ENCODE peak calls at places on chromosomes 5 and 9, in seven cellular contexts. B is AG04450, A is transverse colon, I is adipocyte, H is MM.1S, Y is GM06990, U is fibroblast of pulmonary artery. P is an unnamed sample.
A peak's percentile ranks its signal among the peaks of the same experiment; 100 is the strongest.

GRCh38 chr9:130433168-130433946 is 11.4 kb upstream of the ASS1 start:
- DNase-seq in B (no peak), A (no peak), I (peak; percentile 49), H (no peak), Y (peak; percentile 43), U (peak; percentile 49), P (no peak)

GRCh38 chr5:91219141-91219802 is 163.8 kb downstream of the ARRDC3 start:
- DNase-seq in B (peak; percentile 32), A (peak; percentile 27), I (peak; percentile 89), H (no peak), Y (no peak), U (peak; percentile 94), P (no peak)

GRCh38 chr9:98818764-98819163 is 11.3 kb downstream of the GALNT12 start:
- DNase-seq in B (no peak), A (no peak), I (no peak), H (no peak), Y (no peak), U (no peak), P (no peak)

GRCh38 chr5:42005561-42006153 is 80.6 kb downstream of the FBXO4 start:
- DNase-seq in B (no peak), A (no peak), I (peak; percentile 57), H (peak; percentile 38), Y (peak; percentile 1), U (peak; percentile 45), P (no peak)

GRCh38 chr9:26129216-26129615 is 451.0 kb upstream of the TUSC1 start:
- DNase-seq in B (no peak), A (no peak), I (no peak), H (no peak), Y (no peak), U (peak; percentile 11), P (no peak)

GRCh38 chr5:14417232-14417730 is 164.3 kb upstream of the OTULINL start:
- DNase-seq in B (no peak), A (no peak), I (peak; percentile 78), H (no peak), Y (no peak), U (peak; percentile 66), P (peak; percentile 49)

GRCh38 chr5:14145356-14146334 is 2.5 kb downstream of the TRIO start:
- DNase-seq in B (peak; percentile 50), A (no peak), I (peak; percentile 42), H (no peak), Y (no peak), U (peak; percentile 80), P (no peak)

GRCh38 chr9:567746-568305 is 273.7 kb upstream of the DMRT1 start:
- DNase-seq in B (no peak), A (no peak), I (no peak), H (no peak), Y (no peak), U (no peak), P (no peak)

GRCh38 chr9:99807276-99807852 is 14.3 kb upstream of the NR4A3 start:
- DNase-seq in B (no peak), A (peak; percentile 63), I (peak; percentile 73), H (peak; percentile 53), Y (peak; percentile 30), U (peak; percentile 76), P (no peak)

GRCh38 chr9:130956636-130957450 is 17.8 kb upstream of the FIBCD1 start:
- DNase-seq in B (no peak), A (no peak), I (no peak), H (no peak), Y (no peak), U (no peak), P (no peak)

GRCh38 chr5:158471179-158471924 is 612.4 kb upstream of the CLINT1 start:
- DNase-seq in B (no peak), A (no peak), I (no peak), H (no peak), Y (no peak), U (no peak), P (no peak)

GRCh38 chr9:136170291-136170901 is 34.5 kb downstream of the LHX3 start:
- DNase-seq in B (no peak), A (peak; percentile 47), I (peak; percentile 42), H (no peak), Y (peak; percentile 40), U (peak; percentile 10), P (no peak)

GRCh38 chr5:84274585-84275468 is 109.9 kb downstream of the EDIL3 start:
- DNase-seq in B (no peak), A (peak; percentile 35), I (peak; percentile 40), H (peak; percentile 34), Y (no peak), U (peak; percentile 66), P (no peak)

GRCh38 chr5:7827602-7828001 is 23.3 kb downstream of the CFAP90 start:
- DNase-seq in B (no peak), A (no peak), I (peak; percentile 25), H (no peak), Y (no peak), U (no peak), P (no peak)

DNA sequence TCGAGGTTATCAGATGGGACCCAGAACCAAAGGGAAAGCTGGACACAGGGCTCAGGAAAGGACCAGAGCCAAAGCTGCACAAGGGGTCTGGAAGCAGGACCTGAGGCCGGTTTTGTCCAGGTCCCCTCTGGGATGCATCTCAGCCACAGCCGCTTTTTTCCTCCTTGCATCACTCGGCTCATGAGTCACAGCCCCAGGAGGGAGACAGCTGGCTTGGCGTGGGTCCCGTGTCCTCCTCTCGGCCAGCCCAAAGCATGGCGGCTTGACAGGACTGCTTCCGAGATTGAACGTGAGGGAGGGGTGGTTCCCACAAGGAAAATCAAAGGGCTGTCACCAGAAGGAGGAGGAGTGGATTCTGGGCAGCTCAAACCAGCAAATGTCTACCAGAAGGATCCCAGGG is 56.7 kb upstream of the CPLX2 start:
- DNase-seq in B (peak; percentile 45), A (no peak), I (peak; percentile 85), H (no peak), Y (no peak), U (peak; percentile 52), P (peak; percentile 82)
- H3K4me3 ChIP-seq in B (no peak overlapping the region), A (no peak overlapping the region), I (no peak overlapping the region), H (no peak overlapping the region), Y (no peak overlapping the region), U (no peak overlapping the region), P (no peak overlapping the region)

GRCh38 chr9:92535940-92536850 is at the start of gene ECM2:
- DNase-seq in B (no peak), A (no peak), I (peak; percentile 78), H (no peak), Y (no peak), U (peak; percentile 74), P (no peak)
- H3K4me3 ChIP-seq in B (peak within 1 kb of the TSS; percentile 46), A (no peak within 1 kb of the TSS), I (peak within 1 kb of the TSS; percentile 89), H (peak within 1 kb of the TSS; percentile 55), Y (peak within 1 kb of the TSS; percentile 26), U (peak within 1 kb of the TSS; percentile 46), P (no peak within 1 kb of the TSS)

GRCh38 chr5:138468133-138468965 is 3.1 kb downstream of the EGR1 start:
- DNase-seq in B (peak; percentile 41), A (no peak), I (peak; percentile 74), H (no peak), Y (no peak), U (peak; percentile 69), P (no peak)

GRCh38 chr5:138466900-138467710 is 1.8 kb downstream of the EGR1 start:
- DNase-seq in B (peak; percentile 43), A (peak; percentile 51), I (peak; percentile 36), H (no peak), Y (peak; percentile 38), U (peak; percentile 55), P (no peak)

GRCh38 chr5:138466058-138466899 is 1.0 kb downstream of the EGR1 start:
- DNase-seq in B (peak; percentile 43), A (peak; percentile 45), I (peak; percentile 50), H (no peak), Y (peak; percentile 34), U (peak; percentile 54), P (no peak)

GRCh38 chr5:138468966-138469539 is 3.8 kb downstream of the EGR1 start:
- DNase-seq in B (peak; percentile 67), A (no peak), I (peak; percentile 84), H (no peak), Y (no peak), U (peak; percentile 83), P (no peak)

DNA sequence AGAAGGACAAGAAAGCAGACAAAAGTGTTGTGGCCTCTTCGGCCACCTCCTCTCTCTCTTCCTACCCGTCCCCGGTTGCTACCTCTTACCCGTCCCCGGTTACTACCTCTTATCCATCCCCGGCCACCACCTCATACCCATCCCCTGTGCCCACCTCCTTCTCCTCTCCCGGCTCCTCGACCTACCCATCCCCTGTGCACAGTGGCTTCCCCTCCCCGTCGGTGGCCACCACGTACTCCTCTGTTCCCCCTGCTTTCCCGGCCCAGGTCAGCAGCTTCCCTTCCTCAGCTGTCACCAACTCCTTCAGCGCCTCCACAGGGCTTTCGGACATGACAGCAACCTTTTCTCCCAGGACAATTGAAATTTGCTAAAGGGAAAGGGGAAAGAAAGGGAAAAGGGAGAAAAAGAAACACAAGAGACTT is 2.4 kb downstream of the EGR1 start:
- DNase-seq in B (peak; percentile 18), A (peak; percentile 55), I (no peak), H (no peak), Y (no peak), U (no peak), P (no peak)
- H3K4me3 ChIP-seq in B (peak overlapping the region; percentile 94), A (peak overlapping the region; percentile 87), I (no peak overlapping the region), H (no peak overlapping the region), Y (no peak overlapping the region), U (peak overlapping the region; percentile 12), P (peak overlapping the region; percentile 57)

DNA sequence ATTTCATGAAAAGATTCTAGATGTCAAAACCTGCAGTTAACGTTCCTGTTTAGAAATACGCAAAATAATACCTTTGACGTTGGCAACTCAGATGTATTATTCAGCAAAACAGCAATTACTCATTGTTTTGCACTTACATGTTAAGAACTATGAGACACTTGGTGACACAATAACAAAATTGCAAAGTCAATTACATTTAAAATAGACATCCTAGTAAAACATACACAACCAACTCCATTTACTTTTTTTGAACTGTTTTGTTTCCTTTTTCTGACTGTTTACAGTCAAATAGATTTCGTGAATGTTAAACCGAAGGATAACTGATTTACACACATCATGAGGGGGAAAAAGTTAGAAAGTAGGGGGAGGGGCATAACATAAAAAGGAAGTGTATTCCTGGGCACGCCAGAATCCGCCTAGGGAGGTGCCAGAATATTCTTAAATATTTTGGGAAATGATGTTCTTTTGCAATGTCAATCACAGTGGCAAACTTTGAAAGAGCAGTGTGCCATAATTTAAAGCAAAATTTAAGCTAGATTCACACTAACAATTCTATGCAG is 220.1 kb downstream of the MEF2C start:
- DNase-seq in B (no peak), A (no peak), I (no peak), H (no peak), Y (no peak), U (no peak), P (no peak)
- H3K4me3 ChIP-seq in B (no peak overlapping the region), A (no peak overlapping the region), I (no peak overlapping the region), H (no peak overlapping the region), Y (no peak overlapping the region), U (no peak overlapping the region), P (no peak overlapping the region)

GRCh38 chr5:150801117-150801927 is 22.8 kb downstream of the SMIM3 start:
- DNase-seq in B (no peak), A (peak; percentile 21), I (peak; percentile 78), H (peak; percentile 42), Y (no peak), U (peak; percentile 85), P (no peak)
- H3K4me3 ChIP-seq in B (peak overlapping the region; percentile 40), A (peak overlapping the region; percentile 35), I (peak overlapping the region; percentile 68), H (no peak overlapping the region), Y (no peak overlapping the region), U (peak overlapping the region; percentile 20), P (no peak overlapping the region)

DNA sequence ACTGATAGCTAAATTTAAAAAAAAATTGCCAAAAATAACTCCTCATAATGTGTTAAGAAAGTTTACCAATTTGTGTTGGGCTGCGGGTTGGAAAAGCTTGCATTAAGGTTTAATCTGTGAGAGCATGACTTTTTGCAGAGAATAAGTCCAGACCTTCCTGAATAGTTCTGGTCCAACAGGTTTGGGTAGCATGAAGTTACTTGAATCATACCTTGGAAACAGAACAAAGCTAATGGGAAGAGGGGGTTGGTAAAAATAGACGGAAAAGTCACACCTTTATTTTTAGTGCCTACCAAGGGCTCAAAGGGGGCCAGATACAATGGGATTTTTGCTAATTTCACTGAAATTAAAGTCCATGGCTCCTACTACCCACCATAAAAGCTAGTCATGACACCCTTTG is 17.1 kb upstream of the MATR3 start:
- DNase-seq in B (no peak), A (no peak), I (no peak), H (no peak), Y (no peak), U (no peak), P (no peak)
- H3K4me3 ChIP-seq in B (peak overlapping the region; percentile 47), A (no peak overlapping the region), I (no peak overlapping the region), H (no peak overlapping the region), Y (peak overlapping the region; percentile 79), U (no peak overlapping the region), P (peak overlapping the region; percentile 87)